ENCODE peak calls at places on chromosome 20, in four cellular contexts. One of them, this sample, is unnamed.
A peak's percentile ranks its signal among the peaks of the same experiment; 100 is the strongest.

GRCh38 chr20:47191074-47191673 is 165.3 kb downstream of the ZMYND8 start:
- DNase-seq in HS-27A: no peak
- DNase-seq in NCI-H1092: no peak
- DNase-seq in body of pancreas: no peak
- DNase-seq in this sample: peak; percentile 88

GRCh38 chr20:49028684-49029083 is 17.4 kb upstream of the CSE1L start:
- DNase-seq in HS-27A: no peak
- DNase-seq in NCI-H1092: no peak
- DNase-seq in body of pancreas: no peak
- DNase-seq in this sample: no peak

GRCh38 chr20:35146299-35146921 is 726 bp downstream of the EDEM2 start:
- DNase-seq in HS-27A: no peak
- DNase-seq in NCI-H1092: no peak
- DNase-seq in body of pancreas: peak; percentile 34
- DNase-seq in this sample: no peak

GRCh38 chr20:49666906-49667305 is 46.8 kb downstream of the B4GALT5 start:
- DNase-seq in HS-27A: no peak
- DNase-seq in NCI-H1092: no peak
- DNase-seq in body of pancreas: no peak
- DNase-seq in this sample: no peak

GRCh38 chr20:13017883-13018535 is 9.2 kb downstream of the SPTLC3 start:
- DNase-seq in HS-27A: no peak
- DNase-seq in NCI-H1092: no peak
- DNase-seq in body of pancreas: no peak
- DNase-seq in this sample: no peak

GRCh38 chr20:38112249-38112942 is 52.7 kb downstream of the TGM2 start:
- DNase-seq in HS-27A: no peak
- DNase-seq in NCI-H1092: no peak
- DNase-seq in body of pancreas: no peak
- DNase-seq in this sample: no peak

GRCh38 chr20:53888951-53889350 is 181.4 kb downstream of the BCAS1 start:
- DNase-seq in HS-27A: no peak
- DNase-seq in NCI-H1092: no peak
- DNase-seq in body of pancreas: no peak
- DNase-seq in this sample: no peak

GRCh38 chr20:266213-266603 is 8.7 kb downstream of the DEFB132 start:
- DNase-seq in HS-27A: no peak
- DNase-seq in NCI-H1092: no peak
- DNase-seq in body of pancreas: no peak
- DNase-seq in this sample: no peak

GRCh38 chr20:34948030-34948429 is 7.6 kb downstream of the GSS start:
- DNase-seq in HS-27A: no peak
- DNase-seq in NCI-H1092: no peak
- DNase-seq in body of pancreas: no peak
- DNase-seq in this sample: peak; percentile 60

This sample was measured in HS-5.